ENCODE peak calls at places on chromosomes 1 and 21, in seven cellular contexts. One of them, this sample, is unnamed.

GRCh38 chr1:211133841-211134669 is at the start of gene KCNH1:
- DNase-seq in natural killer cell: peak; percentile 60
- DNase-seq in cardiac fibroblast: peak; percentile 64
- DNase-seq in progenitor cell of endocrine pancreas: peak; percentile 88
- DNase-seq in suprapubic skin: no peak
- DNase-seq in GM20000: peak; percentile 88
- DNase-seq in lung: peak; percentile 59
- DNase-seq in this sample: peak; percentile 93

GRCh38 chr1:38138498-38139233 is 92.1 kb upstream of the POU3F1 start:
- DNase-seq in cardiac fibroblast: peak; percentile 91
- DNase-seq in GM20000: no peak
- DNase-seq in lung: peak; percentile 83
- DNase-seq in progenitor cell of endocrine pancreas: no peak
- DNase-seq in natural killer cell: no peak
- DNase-seq in suprapubic skin: no peak
- DNase-seq in this sample: peak; percentile 81

GRCh38 chr1:211813590-211813989 is 17.0 kb downstream of the LPGAT1 start:
- DNase-seq in cardiac fibroblast: peak; percentile 67
- DNase-seq in natural killer cell: no peak
- DNase-seq in lung: peak; percentile 51
- DNase-seq in suprapubic skin: no peak
- DNase-seq in progenitor cell of endocrine pancreas: no peak
- DNase-seq in GM20000: no peak
- DNase-seq in this sample: no peak

GRCh38 chr1:195415584-195415983 is 1192.7 kb downstream of the KCNT2 start:
- DNase-seq in suprapubic skin: no peak
- DNase-seq in natural killer cell: no peak
- DNase-seq in cardiac fibroblast: no peak
- DNase-seq in GM20000: no peak
- DNase-seq in progenitor cell of endocrine pancreas: no peak
- DNase-seq in lung: no peak
- DNase-seq in this sample: no peak

GRCh38 chr1:233885196-233886028 is 19.1 kb upstream of the SLC35F3 start:
- DNase-seq in lung: no peak
- DNase-seq in cardiac fibroblast: no peak
- DNase-seq in suprapubic skin: no peak
- DNase-seq in progenitor cell of endocrine pancreas: no peak
- DNase-seq in natural killer cell: no peak
- DNase-seq in GM20000: no peak
- DNase-seq in this sample: no peak

GRCh38 chr1:10692401-10693021 is 103.9 kb downstream of the CASZ1 start:
- DNase-seq in GM20000: peak; percentile 86
- DNase-seq in cardiac fibroblast: no peak
- DNase-seq in natural killer cell: peak; percentile 56
- DNase-seq in lung: peak; percentile 71
- DNase-seq in progenitor cell of endocrine pancreas: peak; percentile 49
- DNase-seq in suprapubic skin: no peak
- DNase-seq in this sample: no peak

GRCh38 chr1:12052008-12052573 is 11.0 kb upstream of the TNFRSF8 start:
- DNase-seq in natural killer cell: no peak
- DNase-seq in GM20000: peak; percentile 82
- DNase-seq in progenitor cell of endocrine pancreas: no peak
- DNase-seq in lung: no peak
- DNase-seq in cardiac fibroblast: peak; percentile 87
- DNase-seq in suprapubic skin: no peak
- DNase-seq in this sample: no peak

GRCh38 chr1:100791586-100791985 is 72.0 kb downstream of the VCAM1 start:
- DNase-seq in natural killer cell: no peak
- DNase-seq in cardiac fibroblast: no peak
- DNase-seq in progenitor cell of endocrine pancreas: no peak
- DNase-seq in GM20000: no peak
- DNase-seq in lung: no peak
- DNase-seq in suprapubic skin: no peak
- DNase-seq in this sample: no peak

GRCh38 chr1:203593723-203594122 is 32.9 kb upstream of the ATP2B4 start:
- DNase-seq in progenitor cell of endocrine pancreas: no peak
- DNase-seq in cardiac fibroblast: peak; percentile 87
- DNase-seq in suprapubic skin: no peak
- DNase-seq in lung: no peak
- DNase-seq in natural killer cell: peak; percentile 42
- DNase-seq in GM20000: peak; percentile 25
- DNase-seq in this sample: no peak

GRCh38 chr1:236173174-236173767 is 30.9 kb downstream of the GPR137B start:
- DNase-seq in GM20000: no peak
- DNase-seq in cardiac fibroblast: no peak
- DNase-seq in progenitor cell of endocrine pancreas: no peak
- DNase-seq in suprapubic skin: no peak
- DNase-seq in natural killer cell: no peak
- DNase-seq in lung: no peak
- DNase-seq in this sample: no peak

GRCh38 chr21:17512245-17513213 is at the start of gene CXADR:
- DNase-seq in natural killer cell: peak; percentile 15
- DNase-seq in suprapubic skin: no peak
- DNase-seq in GM20000: peak; percentile 86
- DNase-seq in lung: peak; percentile 86
- DNase-seq in cardiac fibroblast: no peak
- DNase-seq in progenitor cell of endocrine pancreas: peak; percentile 94
- DNase-seq in this sample: peak; percentile 86

GRCh38 chr1:160608057-160608456 is 28.8 kb upstream of the CD84 start:
- DNase-seq in lung: no peak
- DNase-seq in cardiac fibroblast: no peak
- DNase-seq in progenitor cell of endocrine pancreas: no peak
- DNase-seq in suprapubic skin: no peak
- DNase-seq in natural killer cell: no peak
- DNase-seq in GM20000: no peak
- DNase-seq in this sample: no peak

GRCh38 chr1:160605205-160605604 is 25.9 kb upstream of the CD84 start:
- DNase-seq in GM20000: no peak
- DNase-seq in suprapubic skin: no peak
- DNase-seq in natural killer cell: no peak
- DNase-seq in progenitor cell of endocrine pancreas: no peak
- DNase-seq in cardiac fibroblast: no peak
- DNase-seq in lung: no peak
- DNase-seq in this sample: no peak

GRCh38 chr1:160606611-160607010 is 27.3 kb upstream of the CD84 start:
- DNase-seq in natural killer cell: no peak
- DNase-seq in suprapubic skin: no peak
- DNase-seq in lung: no peak
- DNase-seq in GM20000: no peak
- DNase-seq in progenitor cell of endocrine pancreas: no peak
- DNase-seq in cardiac fibroblast: no peak
- DNase-seq in this sample: no peak

GRCh38 chr1:160607051-160608032 is 28.0 kb upstream of the CD84 start:
- DNase-seq in natural killer cell: peak; percentile 28
- DNase-seq in suprapubic skin: no peak
- DNase-seq in lung: peak; percentile 55
- DNase-seq in progenitor cell of endocrine pancreas: peak; percentile 26
- DNase-seq in cardiac fibroblast: peak; percentile 83
- DNase-seq in GM20000: peak; percentile 65
- DNase-seq in this sample: no peak

GRCh38 chr1:160605792-160606520 is 26.7 kb upstream of the CD84 start:
- DNase-seq in lung: no peak
- DNase-seq in suprapubic skin: no peak
- DNase-seq in cardiac fibroblast: no peak
- DNase-seq in GM20000: no peak
- DNase-seq in natural killer cell: no peak
- DNase-seq in progenitor cell of endocrine pancreas: no peak
- DNase-seq in this sample: no peak
- TF ChIP-seq CTCF in lung: no peak
- TF ChIP-seq CTCF in suprapubic skin: no peak
- TF ChIP-seq CTCF in cardiac fibroblast: no peak
- TF ChIP-seq CTCF in GM20000: no peak
- TF ChIP-seq CTCF in natural killer cell: no peak
- TF ChIP-seq CTCF in progenitor cell of endocrine pancreas: no peak
- TF ChIP-seq CTCF in this sample: no peak

GRCh38 chr1:226549937-226550670 is 1.5 kb downstream of the STUM start:
- DNase-seq in suprapubic skin: no peak
- DNase-seq in lung: no peak
- DNase-seq in GM20000: peak; percentile 76
- DNase-seq in progenitor cell of endocrine pancreas: no peak
- DNase-seq in cardiac fibroblast: no peak
- DNase-seq in natural killer cell: no peak
- DNase-seq in this sample: no peak
- TF ChIP-seq CTCF in suprapubic skin: peak; percentile 10
- TF ChIP-seq CTCF in lung: no peak
- TF ChIP-seq CTCF in GM20000: no peak
- TF ChIP-seq CTCF in progenitor cell of endocrine pancreas: peak; percentile 10
- TF ChIP-seq CTCF in cardiac fibroblast: no peak
- TF ChIP-seq CTCF in natural killer cell: no peak
- TF ChIP-seq CTCF in this sample: peak; percentile 18

GRCh38 chr1:43910359-43910758 is 23.2 kb upstream of the ARTN start:
- DNase-seq in GM20000: no peak
- DNase-seq in progenitor cell of endocrine pancreas: no peak
- DNase-seq in lung: no peak
- DNase-seq in natural killer cell: no peak
- DNase-seq in cardiac fibroblast: no peak
- DNase-seq in suprapubic skin: no peak
- DNase-seq in this sample: no peak

GRCh38 chr1:43912607-43913006 is 21.0 kb upstream of the ARTN start:
- DNase-seq in natural killer cell: no peak
- DNase-seq in lung: no peak
- DNase-seq in cardiac fibroblast: peak; percentile 49
- DNase-seq in progenitor cell of endocrine pancreas: no peak
- DNase-seq in suprapubic skin: no peak
- DNase-seq in GM20000: no peak
- DNase-seq in this sample: no peak

GRCh38 chr1:43904660-43905551 is 28.7 kb upstream of the ARTN start:
- DNase-seq in suprapubic skin: no peak
- DNase-seq in GM20000: no peak
- DNase-seq in natural killer cell: no peak
- DNase-seq in lung: no peak
- DNase-seq in cardiac fibroblast: no peak
- DNase-seq in progenitor cell of endocrine pancreas: no peak
- DNase-seq in this sample: no peak

GRCh38 chr1:43908226-43908625 is 25.4 kb upstream of the ARTN start:
- DNase-seq in suprapubic skin: no peak
- DNase-seq in natural killer cell: no peak
- DNase-seq in GM20000: no peak
- DNase-seq in progenitor cell of endocrine pancreas: no peak
- DNase-seq in lung: no peak
- DNase-seq in cardiac fibroblast: no peak
- DNase-seq in this sample: no peak

DNA sequence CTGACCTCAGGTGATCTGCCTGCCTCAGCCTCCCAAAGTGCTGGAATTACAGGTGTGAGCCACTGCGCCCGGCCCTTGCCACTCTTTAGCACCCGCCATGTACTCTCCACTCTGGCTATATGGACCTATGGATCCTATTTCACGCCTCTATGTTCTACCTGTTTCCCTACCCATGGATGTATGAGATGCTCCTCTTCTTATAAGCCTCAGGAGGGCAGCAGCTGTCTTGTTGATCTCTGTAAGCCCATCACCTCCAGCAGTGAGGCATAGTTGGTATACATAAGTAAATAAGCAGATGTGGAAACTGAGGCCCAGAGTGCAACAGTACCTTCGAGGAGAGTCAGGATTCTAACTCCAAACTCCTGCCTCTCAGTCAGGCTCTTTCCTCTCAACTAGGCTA is 24.7 kb upstream of the ARTN start:
- DNase-seq in suprapubic skin: no peak
- DNase-seq in cardiac fibroblast: no peak
- DNase-seq in progenitor cell of endocrine pancreas: no peak
- DNase-seq in natural killer cell: no peak
- DNase-seq in GM20000: no peak
- DNase-seq in lung: no peak
- DNase-seq in this sample: no peak
- TF ChIP-seq CTCF in suprapubic skin: no peak
- TF ChIP-seq CTCF in cardiac fibroblast: no peak
- TF ChIP-seq CTCF in progenitor cell of endocrine pancreas: no peak
- TF ChIP-seq CTCF in natural killer cell: no peak
- TF ChIP-seq CTCF in GM20000: no peak
- TF ChIP-seq CTCF in lung: no peak
- TF ChIP-seq CTCF in this sample: no peak

GRCh38 chr1:240148333-240148732 is 56.6 kb downstream of the FMN2 start:
- DNase-seq in lung: no peak
- DNase-seq in progenitor cell of endocrine pancreas: no peak
- DNase-seq in suprapubic skin: no peak
- DNase-seq in natural killer cell: no peak
- DNase-seq in GM20000: no peak
- DNase-seq in cardiac fibroblast: no peak
- DNase-seq in this sample: no peak

GRCh38 chr1:240139511-240139910 is 47.8 kb downstream of the FMN2 start:
- DNase-seq in suprapubic skin: no peak
- DNase-seq in GM20000: no peak
- DNase-seq in cardiac fibroblast: no peak
- DNase-seq in natural killer cell: no peak
- DNase-seq in lung: no peak
- DNase-seq in progenitor cell of endocrine pancreas: no peak
- DNase-seq in this sample: no peak

GRCh38 chr1:240149488-240150094 is 57.9 kb downstream of the FMN2 start:
- DNase-seq in cardiac fibroblast: peak; percentile 60
- DNase-seq in natural killer cell: no peak
- DNase-seq in suprapubic skin: no peak
- DNase-seq in progenitor cell of endocrine pancreas: no peak
- DNase-seq in lung: no peak
- DNase-seq in GM20000: peak; percentile 11
- DNase-seq in this sample: no peak

DNA sequence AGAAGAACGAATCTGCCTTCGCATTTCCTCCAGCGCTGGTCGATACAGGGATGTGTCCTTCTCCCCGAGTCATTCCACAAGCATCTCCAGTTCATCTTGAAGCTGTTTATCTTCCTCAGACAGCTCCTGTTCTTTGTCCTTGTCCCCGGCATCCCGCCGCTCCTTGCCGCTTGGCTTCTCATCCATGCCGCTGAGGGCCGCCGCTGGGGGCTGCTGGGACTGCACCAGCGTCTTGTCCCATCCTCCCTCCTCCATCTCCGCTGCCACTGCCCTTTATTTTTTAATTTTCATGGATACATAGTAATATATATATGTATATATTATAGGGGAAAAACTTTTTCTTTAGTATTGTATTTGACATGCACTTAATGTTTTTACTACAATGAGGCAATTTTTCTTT is 53.4 kb downstream of the FMN2 start:
- DNase-seq in suprapubic skin: no peak
- DNase-seq in lung: no peak
- DNase-seq in GM20000: no peak
- DNase-seq in natural killer cell: no peak
- DNase-seq in cardiac fibroblast: no peak
- DNase-seq in progenitor cell of endocrine pancreas: no peak
- DNase-seq in this sample: no peak
- TF ChIP-seq CTCF in suprapubic skin: no peak
- TF ChIP-seq CTCF in lung: no peak
- TF ChIP-seq CTCF in GM20000: no peak
- TF ChIP-seq CTCF in natural killer cell: no peak
- TF ChIP-seq CTCF in cardiac fibroblast: no peak
- TF ChIP-seq CTCF in progenitor cell of endocrine pancreas: no peak
- TF ChIP-seq CTCF in this sample: no peak

DNA sequence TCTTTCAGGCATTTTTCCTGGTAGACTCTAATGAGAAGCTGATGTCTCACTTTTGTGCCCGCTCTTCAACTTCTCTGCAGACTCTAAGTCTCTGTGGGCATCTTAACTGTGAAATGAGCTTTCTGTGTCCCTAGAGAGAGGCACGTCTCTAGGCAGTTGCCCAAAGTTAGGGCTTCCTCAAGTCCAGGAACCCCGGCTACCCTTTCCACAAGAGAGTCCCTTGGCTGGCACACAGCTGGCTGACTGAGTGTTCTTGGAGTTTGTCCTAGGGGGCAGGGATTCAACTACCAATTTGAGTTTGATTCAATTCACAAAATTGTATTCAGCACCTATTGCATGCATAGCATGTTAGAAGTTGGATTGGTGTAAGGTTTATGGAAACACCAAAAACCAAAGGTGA is 1.4 kb downstream of the GPR61 start:
- DNase-seq in lung: no peak
- DNase-seq in cardiac fibroblast: no peak
- DNase-seq in natural killer cell: no peak
- DNase-seq in GM20000: no peak
- DNase-seq in suprapubic skin: no peak
- DNase-seq in progenitor cell of endocrine pancreas: no peak
- DNase-seq in this sample: no peak
- TF ChIP-seq CTCF in lung: no peak
- TF ChIP-seq CTCF in cardiac fibroblast: no peak
- TF ChIP-seq CTCF in natural killer cell: no peak
- TF ChIP-seq CTCF in GM20000: no peak
- TF ChIP-seq CTCF in suprapubic skin: no peak
- TF ChIP-seq CTCF in progenitor cell of endocrine pancreas: no peak
- TF ChIP-seq CTCF in this sample: no peak

This sample was measured in mesothelial cell of epicardium.